ENCODE peak calls at places on chromosomes 5 and 9, in four cellular contexts. A is astrocyte, X is GM23248, E is K562. Z is an unnamed sample. For H4K20me1, the result is how much of the 10 kb centered on the place peaks cover.

GRCh38 chr5:39355324-39355723 is 9.0 kb downstream of the C9 start:
- DNase-seq in A (no peak), X (peak), E (no peak), Z (no peak)

GRCh38 chr9:98678244-98678842 is 30.4 kb downstream of the GABBR2 start:
- DNase-seq in A (no peak), X (peak), E (no peak), Z (no peak)

GRCh38 chr5:100789641-100790160 is 113.4 kb downstream of the ST8SIA4 start:
- DNase-seq in A (no peak), X (no peak), E (no peak), Z (no peak)

GRCh38 chr5:72649449-72649848 is 142.2 kb upstream of the ZNF366 start:
- DNase-seq in A (peak), X (peak), E (peak), Z (no peak)

GRCh38 chr9:86669442-86669841 is 277.9 kb downstream of the GAS1 start:
- DNase-seq in A (no peak), X (no peak), E (no peak), Z (no peak)

GRCh38 chr5:143139585-143139984 is 263.9 kb downstream of the NR3C1 start:
- DNase-seq in A (no peak), X (no peak), E (no peak), Z (no peak)

GRCh38 chr9:93108301-93109041 is 12.5 kb downstream of the CARD19 start:
- DNase-seq in A (no peak), X (no peak), E (peak), Z (no peak)

GRCh38 chr5:149284501-149284900 is 12.8 kb downstream of the AFAP1L1 start:
- DNase-seq in A (no peak), X (peak), E (no peak), Z (no peak)

GRCh38 chr5:158431369-158432029 is 572.6 kb upstream of the CLINT1 start:
- DNase-seq in A (peak), X (peak), E (no peak), Z (peak)

GRCh38 chr9:129102791-129103594 is 7.6 kb downstream of the CRAT start:
- DNase-seq in A (no peak), X (peak), E (peak), Z (peak)

GRCh38 chr5:79172269-79172668 is 60.7 kb downstream of the BHMT start:
- DNase-seq in A (no peak), X (no peak), E (no peak), Z (no peak)

GRCh38 chr5:137667341-137667740 is 68.5 kb downstream of the KLHL3 start:
- DNase-seq in A (peak), X (no peak), E (no peak), Z (no peak)

GRCh38 chr9:137582286-137582860 is 3.6 kb upstream of the DPH7 start:
- DNase-seq in A (no peak), X (peak), E (no peak), Z (no peak)

GRCh38 chr5:6686916-6687409 is 26.3 kb upstream of the TENT4A start:
- DNase-seq in A (peak), X (peak), E (no peak), Z (no peak)
- H3K4me3 ChIP-seq in A (peak), X (peak), E (no peak), Z (no peak)

GRCh38 chr9:117253256-117253655 is 161.6 kb downstream of the ASTN2 start:
- DNase-seq in A (no peak), X (no peak), E (no peak), Z (no peak)

DNA sequence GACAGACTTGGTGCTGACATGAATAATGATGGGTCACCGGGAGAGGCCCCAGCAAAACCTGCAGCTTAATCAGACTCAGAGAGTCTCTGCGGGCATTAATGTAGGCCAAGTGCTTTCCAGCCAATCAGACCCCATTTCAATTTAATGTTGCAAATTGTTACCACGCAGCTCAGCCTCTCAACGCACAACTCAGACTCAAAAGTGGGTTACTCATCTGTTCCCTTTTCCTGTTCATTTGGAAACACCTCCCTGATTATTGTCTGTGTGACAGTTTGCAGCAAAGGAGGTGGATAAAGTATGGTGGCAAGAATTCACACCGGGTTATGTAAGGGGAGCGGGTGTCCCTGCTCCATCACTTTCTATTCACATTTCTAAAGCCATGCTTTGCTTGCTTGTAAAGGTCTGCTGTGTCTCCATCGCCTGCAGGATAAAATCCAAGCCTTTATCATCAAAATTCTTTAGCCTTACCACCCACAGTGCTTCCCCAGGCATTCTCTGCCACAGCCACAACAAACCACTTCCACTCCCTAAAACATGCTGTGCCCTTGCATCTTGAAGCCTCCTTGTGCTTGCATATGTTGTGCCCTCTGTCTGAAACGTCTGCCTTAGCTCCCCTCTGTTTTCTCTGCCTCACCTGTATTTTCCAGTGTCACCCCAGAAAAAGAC is 156.5 kb downstream of the ASTN2 start:
- DNase-seq in A (no peak), X (no peak), E (no peak), Z (no peak)
- H3K4me2 ChIP-seq in A (no peak), X (no peak), E (no peak), Z (no peak)

GRCh38 chr5:178213003-178213449 is 8.7 kb downstream of the HNRNPAB start:
- DNase-seq in A (no peak), X (no peak), E (no peak), Z (no peak)
- H4K20me1 ChIP-seq in A (half or more), X (under half), E (under half), Z (under half)

DNA sequence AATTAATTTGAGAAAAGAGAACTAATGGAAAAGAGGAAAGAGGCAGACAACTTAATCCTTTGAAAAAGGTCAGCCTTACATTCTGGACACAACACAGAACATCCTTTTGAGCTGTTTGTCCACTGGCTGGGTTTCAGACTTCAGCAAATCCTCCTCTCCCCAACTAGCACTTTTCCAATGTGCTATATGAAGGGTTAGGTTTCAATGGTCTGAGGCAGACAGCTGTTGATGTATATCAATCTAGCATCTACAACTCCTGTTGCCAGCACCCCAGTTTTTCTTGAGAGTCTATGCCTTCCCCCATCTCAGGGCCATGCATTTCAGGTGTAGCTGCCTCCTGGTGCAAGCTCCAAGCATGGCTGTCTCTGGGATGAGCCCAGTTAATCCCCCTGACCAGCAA is 174.2 kb downstream of the TRIM32 start:
- DNase-seq in A (no peak), X (no peak), E (no peak), Z (no peak)
- H3K4me3 ChIP-seq in A (no peak), X (no peak), E (no peak), Z (no peak)

GRCh38 chr5:150615141-150615699 is 25.2 kb upstream of the SYNPO start:
- DNase-seq in A (peak), X (peak), E (no peak), Z (no peak)
- H3K4me2 ChIP-seq in A (peak), X (peak), E (no peak), Z (no peak)

GRCh38 chr9:90848866-90849265 is 47.2 kb downstream of the SYK start:
- DNase-seq in A (no peak), X (no peak), E (no peak), Z (no peak)
- H4K20me1 ChIP-seq in A (under half), X (under half), E (under half), Z (under half)